ENCODE peak calls at places on chromosomes 16 and 17, in nine cellular contexts. One of them, this sample, is unnamed.

GRCh38 chr16:10921536-10922327 is 20.5 kb downstream of the DEXI start:
- DNase-seq in NCI-H2107: no peak
- DNase-seq in stimulated activated CD4-positive, alpha-beta T cell treated with anti-CD3 and anti-CD28 coated beads, Interleukin-2, amount 100 ng/mL, for 48 hours: no peak
- DNase-seq in midbrain: no peak
- DNase-seq in Calu3: no peak
- DNase-seq in CD8-positive, alpha-beta memory T cell: no peak
- DNase-seq in Ammon's horn: no peak
- DNase-seq in ELR: no peak
- DNase-seq in EL: peak
- DNase-seq in this sample: peak

GRCh38 chr17:16872836-16873653 is 98.9 kb downstream of the TNFRSF13B start:
- DNase-seq in NCI-H2107: no peak
- DNase-seq in stimulated activated CD4-positive, alpha-beta T cell treated with anti-CD3 and anti-CD28 coated beads, Interleukin-2, amount 100 ng/mL, for 48 hours: peak
- DNase-seq in midbrain: no peak
- DNase-seq in Calu3: peak
- DNase-seq in CD8-positive, alpha-beta memory T cell: no peak
- DNase-seq in Ammon's horn: no peak
- DNase-seq in ELR: peak
- DNase-seq in EL: peak
- DNase-seq in this sample: no peak

GRCh38 chr16:19601083-19601976 is 45.8 kb downstream of the VPS35L start:
- DNase-seq in NCI-H2107: peak
- DNase-seq in stimulated activated CD4-positive, alpha-beta T cell treated with anti-CD3 and anti-CD28 coated beads, Interleukin-2, amount 100 ng/mL, for 48 hours: peak
- DNase-seq in midbrain: peak
- DNase-seq in Calu3: peak
- DNase-seq in CD8-positive, alpha-beta memory T cell: peak
- DNase-seq in Ammon's horn: peak
- DNase-seq in ELR: peak
- DNase-seq in EL: peak
- DNase-seq in this sample: peak

GRCh38 chr17:15431766-15432165 is 35.7 kb downstream of the CDRT4 start:
- DNase-seq in NCI-H2107: no peak
- DNase-seq in stimulated activated CD4-positive, alpha-beta T cell treated with anti-CD3 and anti-CD28 coated beads, Interleukin-2, amount 100 ng/mL, for 48 hours: no peak
- DNase-seq in midbrain: no peak
- DNase-seq in Calu3: no peak
- DNase-seq in CD8-positive, alpha-beta memory T cell: no peak
- DNase-seq in Ammon's horn: no peak
- DNase-seq in ELR: no peak
- DNase-seq in EL: no peak
- DNase-seq in this sample: no peak

GRCh38 chr16:1197237-1197866 is 27.7 kb downstream of the TPSG1 start:
- DNase-seq in NCI-H2107: no peak
- DNase-seq in stimulated activated CD4-positive, alpha-beta T cell treated with anti-CD3 and anti-CD28 coated beads, Interleukin-2, amount 100 ng/mL, for 48 hours: no peak
- DNase-seq in midbrain: no peak
- DNase-seq in Calu3: no peak
- DNase-seq in CD8-positive, alpha-beta memory T cell: no peak
- DNase-seq in Ammon's horn: no peak
- DNase-seq in ELR: no peak
- DNase-seq in EL: no peak
- DNase-seq in this sample: no peak

GRCh38 chr16:78659668-78660217 is 560.3 kb downstream of the WWOX start:
- DNase-seq in NCI-H2107: no peak
- DNase-seq in stimulated activated CD4-positive, alpha-beta T cell treated with anti-CD3 and anti-CD28 coated beads, Interleukin-2, amount 100 ng/mL, for 48 hours: no peak
- DNase-seq in midbrain: no peak
- DNase-seq in Calu3: no peak
- DNase-seq in CD8-positive, alpha-beta memory T cell: no peak
- DNase-seq in Ammon's horn: no peak
- DNase-seq in ELR: no peak
- DNase-seq in EL: no peak
- DNase-seq in this sample: no peak

GRCh38 chr16:81394966-81395655 is 49.5 kb upstream of the CMIP start:
- DNase-seq in NCI-H2107: no peak
- DNase-seq in stimulated activated CD4-positive, alpha-beta T cell treated with anti-CD3 and anti-CD28 coated beads, Interleukin-2, amount 100 ng/mL, for 48 hours: no peak
- DNase-seq in midbrain: no peak
- DNase-seq in Calu3: no peak
- DNase-seq in CD8-positive, alpha-beta memory T cell: no peak
- DNase-seq in Ammon's horn: no peak
- DNase-seq in ELR: no peak
- DNase-seq in EL: no peak
- DNase-seq in this sample: no peak

GRCh38 chr17:12422632-12423031 is 243.1 kb upstream of the MYOCD start:
- DNase-seq in NCI-H2107: no peak
- DNase-seq in stimulated activated CD4-positive, alpha-beta T cell treated with anti-CD3 and anti-CD28 coated beads, Interleukin-2, amount 100 ng/mL, for 48 hours: no peak
- DNase-seq in midbrain: no peak
- DNase-seq in Calu3: no peak
- DNase-seq in CD8-positive, alpha-beta memory T cell: no peak
- DNase-seq in Ammon's horn: peak
- DNase-seq in ELR: no peak
- DNase-seq in EL: no peak
- DNase-seq in this sample: no peak

GRCh38 chr17:42659079-42659931 is at the start of gene TUBG2:
- DNase-seq in NCI-H2107: peak
- DNase-seq in stimulated activated CD4-positive, alpha-beta T cell treated with anti-CD3 and anti-CD28 coated beads, Interleukin-2, amount 100 ng/mL, for 48 hours: peak
- DNase-seq in midbrain: peak
- DNase-seq in Calu3: peak
- DNase-seq in CD8-positive, alpha-beta memory T cell: peak
- DNase-seq in Ammon's horn: peak
- DNase-seq in ELR: peak
- DNase-seq in EL: peak
- DNase-seq in this sample: peak

GRCh38 chr16:68234188-68235104 is 1.5 kb downstream of the ESRP2 start:
- DNase-seq in NCI-H2107: no peak
- DNase-seq in stimulated activated CD4-positive, alpha-beta T cell treated with anti-CD3 and anti-CD28 coated beads, Interleukin-2, amount 100 ng/mL, for 48 hours: no peak
- DNase-seq in midbrain: no peak
- DNase-seq in Calu3: peak
- DNase-seq in CD8-positive, alpha-beta memory T cell: peak
- DNase-seq in Ammon's horn: no peak
- DNase-seq in ELR: no peak
- DNase-seq in EL: no peak
- DNase-seq in this sample: peak

GRCh38 chr17:6172642-6173330 is 102.6 kb downstream of the WSCD1 start:
- DNase-seq in NCI-H2107: no peak
- DNase-seq in stimulated activated CD4-positive, alpha-beta T cell treated with anti-CD3 and anti-CD28 coated beads, Interleukin-2, amount 100 ng/mL, for 48 hours: no peak
- DNase-seq in midbrain: no peak
- DNase-seq in Calu3: no peak
- DNase-seq in CD8-positive, alpha-beta memory T cell: no peak
- DNase-seq in Ammon's horn: no peak
- DNase-seq in ELR: no peak
- DNase-seq in EL: no peak
- DNase-seq in this sample: no peak

GRCh38 chr16:79217375-79218011 is 383.0 kb downstream of the MAF start:
- DNase-seq in NCI-H2107: no peak
- DNase-seq in stimulated activated CD4-positive, alpha-beta T cell treated with anti-CD3 and anti-CD28 coated beads, Interleukin-2, amount 100 ng/mL, for 48 hours: no peak
- DNase-seq in midbrain: no peak
- DNase-seq in Calu3: no peak
- DNase-seq in CD8-positive, alpha-beta memory T cell: no peak
- DNase-seq in Ammon's horn: no peak
- DNase-seq in ELR: no peak
- DNase-seq in EL: no peak
- DNase-seq in this sample: no peak

GRCh38 chr17:43905985-43906852 is 1.1 kb downstream of the MPP2 start:
- DNase-seq in NCI-H2107: no peak
- DNase-seq in stimulated activated CD4-positive, alpha-beta T cell treated with anti-CD3 and anti-CD28 coated beads, Interleukin-2, amount 100 ng/mL, for 48 hours: no peak
- DNase-seq in midbrain: peak
- DNase-seq in Calu3: peak
- DNase-seq in CD8-positive, alpha-beta memory T cell: peak
- DNase-seq in Ammon's horn: peak
- DNase-seq in ELR: peak
- DNase-seq in EL: peak
- DNase-seq in this sample: no peak

GRCh38 chr17:42378597-42379594 is 9.3 kb downstream of the STAT3 start:
- DNase-seq in NCI-H2107: peak
- DNase-seq in stimulated activated CD4-positive, alpha-beta T cell treated with anti-CD3 and anti-CD28 coated beads, Interleukin-2, amount 100 ng/mL, for 48 hours: no peak
- DNase-seq in midbrain: peak
- DNase-seq in Calu3: no peak
- DNase-seq in CD8-positive, alpha-beta memory T cell: peak
- DNase-seq in Ammon's horn: peak
- DNase-seq in ELR: peak
- DNase-seq in EL: no peak
- DNase-seq in this sample: no peak

GRCh38 chr16:85438981-85439639 is 174.0 kb upstream of the GSE1 start:
- DNase-seq in NCI-H2107: no peak
- DNase-seq in stimulated activated CD4-positive, alpha-beta T cell treated with anti-CD3 and anti-CD28 coated beads, Interleukin-2, amount 100 ng/mL, for 48 hours: no peak
- DNase-seq in midbrain: no peak
- DNase-seq in Calu3: no peak
- DNase-seq in CD8-positive, alpha-beta memory T cell: no peak
- DNase-seq in Ammon's horn: no peak
- DNase-seq in ELR: no peak
- DNase-seq in EL: no peak
- DNase-seq in this sample: no peak

GRCh38 chr17:73878923-73879322 is 234.7 kb upstream of the SDK2 start:
- DNase-seq in NCI-H2107: no peak
- DNase-seq in stimulated activated CD4-positive, alpha-beta T cell treated with anti-CD3 and anti-CD28 coated beads, Interleukin-2, amount 100 ng/mL, for 48 hours: no peak
- DNase-seq in midbrain: no peak
- DNase-seq in Calu3: no peak
- DNase-seq in CD8-positive, alpha-beta memory T cell: no peak
- DNase-seq in Ammon's horn: no peak
- DNase-seq in ELR: no peak
- DNase-seq in EL: no peak
- DNase-seq in this sample: no peak

GRCh38 chr16:634051-634670 is 1.9 kb downstream of the METTL26 start:
- DNase-seq in NCI-H2107: no peak
- DNase-seq in stimulated activated CD4-positive, alpha-beta T cell treated with anti-CD3 and anti-CD28 coated beads, Interleukin-2, amount 100 ng/mL, for 48 hours: no peak
- DNase-seq in midbrain: no peak
- DNase-seq in Calu3: no peak
- DNase-seq in CD8-positive, alpha-beta memory T cell: no peak
- DNase-seq in Ammon's horn: no peak
- DNase-seq in ELR: no peak
- DNase-seq in EL: no peak
- DNase-seq in this sample: no peak

This sample was measured in NCI-H2029 treated with DMSO at 0.1 percent for 48 hours.